ENCODE peak calls at places on chromosomes 5 and 9, in four cellular contexts. One of them, this sample, is unnamed.

GRCh38 chr9:89387970-89388867 is 69.9 kb downstream of the SECISBP2 start:
- DNase-seq in GM12878: no peak
- DNase-seq in H1: no peak
- DNase-seq in K562: no peak
- DNase-seq in this sample: peak; percentile 65

GRCh38 chr5:137888875-137889759 is at the start of gene PKD2L2:
- DNase-seq in GM12878: peak; percentile 75
- DNase-seq in H1: peak; percentile 87
- DNase-seq in K562: peak; percentile 70
- DNase-seq in this sample: no peak

GRCh38 chr9:87194471-87194870 is 247.2 kb upstream of the GAS1 start:
- DNase-seq in K562: no peak
- DNase-seq in GM12878: no peak
- DNase-seq in H1: no peak
- DNase-seq in this sample: no peak

GRCh38 chr9:69136185-69136584 is 37.9 kb upstream of the TJP2 start:
- DNase-seq in H1: no peak
- DNase-seq in GM12878: no peak
- DNase-seq in K562: no peak
- DNase-seq in this sample: no peak

GRCh38 chr5:77851229-77852067 is 75.3 kb upstream of the TBCA start:
- DNase-seq in GM12878: no peak
- DNase-seq in H1: peak; percentile 63
- DNase-seq in K562: no peak
- DNase-seq in this sample: no peak

GRCh38 chr5:176429972-176430371 is 13.6 kb upstream of the CLTB start:
- DNase-seq in H1: no peak
- DNase-seq in K562: no peak
- DNase-seq in GM12878: no peak
- DNase-seq in this sample: peak; percentile 60

GRCh38 chr5:11584008-11584407 is 320.2 kb downstream of the CTNND2 start:
- DNase-seq in K562: no peak
- DNase-seq in GM12878: no peak
- DNase-seq in H1: no peak
- DNase-seq in this sample: no peak

GRCh38 chr9:131608469-131609115 is 63.3 kb downstream of the PRRT1B start:
- DNase-seq in GM12878: no peak
- DNase-seq in H1: peak; percentile 72
- DNase-seq in K562: no peak
- DNase-seq in this sample: peak; percentile 75

GRCh38 chr5:138018844-138019243 is 14.0 kb downstream of the FAM13B start:
- DNase-seq in K562: no peak
- DNase-seq in H1: no peak
- DNase-seq in GM12878: no peak
- DNase-seq in this sample: peak; percentile 84

DNA sequence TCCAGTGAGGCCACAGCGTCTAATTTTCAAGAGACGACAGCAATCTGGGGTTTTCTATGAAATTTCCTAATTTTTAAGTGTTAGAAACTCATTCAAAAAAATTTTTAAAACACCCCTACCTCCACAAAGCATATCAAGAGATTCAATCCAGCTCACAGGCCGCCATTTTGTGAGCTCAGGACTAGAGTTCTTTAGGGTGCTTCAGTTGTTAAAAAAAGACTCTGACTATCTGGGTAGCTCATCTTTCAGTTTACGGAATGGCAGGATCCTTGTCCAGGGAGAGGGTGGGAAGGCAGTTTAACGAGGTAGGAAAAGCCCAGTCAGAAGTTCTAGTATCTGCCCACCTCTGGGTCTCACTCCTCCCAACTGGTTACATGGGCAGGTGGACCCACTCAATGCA is 43.1 kb downstream of the CAMK2A start:
- DNase-seq in H1: no peak
- DNase-seq in K562: no peak
- DNase-seq in GM12878: no peak
- DNase-seq in this sample: no peak
- TF ChIP-seq JUND in H1: no peak
- TF ChIP-seq JUND in K562: no peak
- TF ChIP-seq JUND in GM12878: no peak
- TF ChIP-seq JUND in this sample: no peak

DNA sequence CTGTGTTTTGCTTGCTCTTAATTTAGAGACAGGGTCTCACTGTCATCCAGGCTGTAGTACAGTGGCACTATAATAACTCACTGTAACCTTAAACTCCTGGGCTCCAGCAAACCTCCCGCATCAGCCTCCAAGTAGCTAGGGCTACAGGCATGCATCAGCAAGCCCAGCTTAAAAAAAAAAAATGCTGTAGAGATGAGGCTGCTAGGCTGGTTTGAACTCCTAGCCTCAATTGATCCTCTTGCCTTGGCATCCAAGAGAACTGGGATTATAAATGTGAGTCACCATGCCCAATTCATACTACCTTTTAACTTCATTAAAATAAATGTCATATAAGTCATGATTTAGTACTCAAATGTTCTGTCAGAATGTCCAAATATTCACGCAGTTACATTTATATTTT is 2195.7 kb upstream of the C9orf72 start:
- DNase-seq in H1: no peak
- DNase-seq in K562: no peak
- DNase-seq in GM12878: no peak
- DNase-seq in this sample: no peak
- TF ChIP-seq KDM1A in H1: no peak
- TF ChIP-seq KDM1A in K562: no peak
- TF ChIP-seq KDM1A in GM12878: no peak
- TF ChIP-seq KDM1A in this sample: no peak

DNA sequence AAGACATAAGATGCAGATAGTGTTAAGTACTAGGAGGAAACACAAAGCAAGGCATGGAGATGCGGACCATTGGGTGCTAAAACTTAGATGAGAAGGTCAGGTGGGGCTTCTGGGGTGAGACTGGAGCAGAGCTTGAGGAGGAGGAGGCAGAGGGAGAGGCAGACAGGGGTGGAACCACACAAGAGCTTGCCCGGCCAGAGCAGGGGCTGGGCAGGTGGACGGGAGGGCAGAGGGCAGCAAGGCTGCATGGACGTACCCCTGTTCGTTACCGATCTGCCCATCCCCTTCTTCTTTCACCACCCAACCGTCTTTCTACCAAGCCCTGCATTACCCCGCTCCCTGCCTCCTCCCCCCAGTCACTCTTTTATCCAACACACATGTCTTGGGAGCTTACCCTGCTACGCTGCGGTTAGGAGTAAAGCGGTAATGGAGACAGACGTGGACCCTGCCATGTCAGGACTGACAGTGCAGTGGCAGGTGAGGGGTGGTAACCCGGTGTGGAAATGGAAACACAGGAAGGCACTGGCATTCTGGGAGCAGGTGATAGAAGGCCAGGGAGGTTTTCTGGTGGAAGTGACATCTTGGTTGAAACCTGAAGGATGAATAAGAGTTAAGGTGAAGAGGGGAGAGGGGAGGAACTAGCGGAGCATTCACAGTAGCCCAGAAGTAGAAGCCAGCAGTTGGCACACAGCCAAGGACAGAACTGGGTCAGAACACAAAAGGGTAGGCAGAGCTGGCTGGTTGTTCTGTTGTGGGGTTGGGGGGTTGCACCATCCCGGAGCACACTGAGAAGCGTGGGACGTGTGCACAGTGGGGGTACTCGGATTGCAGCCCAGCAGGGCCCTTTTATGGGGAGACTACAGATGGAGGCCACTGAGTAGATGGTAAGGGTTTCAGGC is 167.2 kb downstream of the CACNA1B start:
- DNase-seq in GM12878: no peak
- DNase-seq in H1: peak; percentile 32
- DNase-seq in K562: no peak
- DNase-seq in this sample: no peak
- TF ChIP-seq JUND in GM12878: no peak
- TF ChIP-seq JUND in H1: no peak
- TF ChIP-seq JUND in K562: no peak
- TF ChIP-seq JUND in this sample: no peak

GRCh38 chr9:129458155-129458661 is 162.7 kb downstream of the C9orf50 start:
- DNase-seq in GM12878: peak; percentile 24
- DNase-seq in K562: no peak
- DNase-seq in H1: no peak
- DNase-seq in this sample: peak; percentile 51
- TF ChIP-seq KDM1A in GM12878: no peak
- TF ChIP-seq KDM1A in K562: no peak
- TF ChIP-seq KDM1A in H1: no peak
- TF ChIP-seq KDM1A in this sample: no peak

This sample was measured in HepG2.